ENCODE peak calls at places on chromosomes 13 and 19, in seven cellular contexts. C is IMR-90, G is left lung, Q is tibial nerve, Z is tibial artery, I is cardiac muscle cell, P is heart right ventricle. U is an unnamed sample. For H3K9me3, the result is how much of the 10 kb centered on the place peaks cover.

GRCh38 chr19:6697291-6697690 is 23.2 kb downstream of the C3 start:
- DNase-seq in G (no peak), Z (no peak), P (no peak), C (no peak), Q (no peak), I (no peak), U (no peak)

GRCh38 chr13:35514166-35514565 is 37.7 kb upstream of the MAB21L1 start:
- DNase-seq in I (no peak), Z (no peak), P (no peak), Q (no peak), G (no peak), C (no peak), U (no peak)

GRCh38 chr13:40383132-40383531 is 283.3 kb downstream of the FOXO1 start:
- DNase-seq in C (no peak), P (no peak), Q (no peak), I (no peak), G (no peak), Z (no peak), U (no peak)

GRCh38 chr13:114102521-114103288 is 29.7 kb downstream of the RASA3 start:
- DNase-seq in C (no peak), Q (no peak), Z (peak), G (peak), I (no peak), P (no peak), U (no peak)

GRCh38 chr13:112836940-112837339 is 132.1 kb upstream of the MCF2L start:
- DNase-seq in Z (no peak), Q (no peak), P (no peak), I (no peak), C (no peak), G (no peak), U (no peak)

GRCh38 chr13:23959231-23959862 is 62.0 kb upstream of the C1QTNF9B start:
- DNase-seq in C (peak), Q (no peak), G (no peak), P (no peak), I (no peak), Z (no peak), U (no peak)

GRCh38 chr13:66967825-66968597 is 262.1 kb downstream of the PCDH9 start:
- DNase-seq in Z (no peak), G (no peak), P (no peak), Q (no peak), C (peak), I (no peak), U (no peak)

GRCh38 chr13:28655566-28655965 is 3.4 kb upstream of the POMP start:
- DNase-seq in C (peak), Q (no peak), Z (no peak), G (no peak), I (no peak), P (no peak), U (no peak)

GRCh38 chr13:47788844-47789243 is 212.2 kb downstream of the SUCLA2 start:
- DNase-seq in G (no peak), C (no peak), I (no peak), Z (no peak), Q (no peak), P (no peak), U (no peak)

GRCh38 chr19:291561-292280 is 518 bp upstream of the PLPP2 start:
- DNase-seq in P (no peak), C (no peak), G (no peak), Q (no peak), I (no peak), Z (no peak), U (no peak)

GRCh38 chr13:26062853-26063444 is 11.1 kb upstream of the SHISA2 start:
- DNase-seq in I (peak), Z (no peak), P (peak), G (no peak), Q (peak), C (peak), U (no peak)

GRCh38 chr13:35630551-35631275 is 154.2 kb upstream of the MAB21L1 start:
- DNase-seq in Q (peak), G (no peak), I (peak), P (peak), C (peak), Z (no peak), U (peak)

GRCh38 chr13:40145139-40145538 is 489.7 kb downstream of the COG6 start:
- DNase-seq in C (no peak), G (no peak), Z (no peak), P (no peak), I (no peak), Q (no peak), U (no peak)

GRCh38 chr13:38366954-38367645 is 17.4 kb downstream of the UFM1 start:
- DNase-seq in I (no peak), G (no peak), Q (no peak), Z (no peak), C (peak), P (no peak), U (no peak)

GRCh38 chr19:13986348-13986904 is 19.7 kb downstream of the RFX1 start:
- DNase-seq in P (peak), C (peak), Z (peak), Q (peak), I (no peak), G (peak), U (peak)

GRCh38 chr13:67023088-67023893 is 206.8 kb downstream of the PCDH9 start:
- DNase-seq in P (no peak), Q (peak), C (peak), I (no peak), G (peak), Z (no peak), U (peak)

GRCh38 chr13:46632171-46632570 is 79.2 kb downstream of the LRCH1 start:
- DNase-seq in C (no peak), Z (no peak), I (no peak), Q (no peak), G (no peak), P (no peak), U (no peak)

GRCh38 chr19:46580247-46580646 is 20.9 kb upstream of the CALM3 start:
- DNase-seq in Z (no peak), P (no peak), I (no peak), C (no peak), Q (no peak), G (no peak), U (no peak)

GRCh38 chr19:4199699-4200293 is 17.3 kb downstream of the ANKRD24 start:
- DNase-seq in Z (no peak), I (no peak), P (no peak), G (no peak), Q (no peak), C (no peak), U (no peak)

GRCh38 chr13:76790519-76791289 is 95.5 kb downstream of the KCTD12 start:
- DNase-seq in C (no peak), Q (no peak), P (peak), G (no peak), Z (no peak), I (peak), U (no peak)

GRCh38 chr13:40476175-40476958 is 190.1 kb downstream of the FOXO1 start:
- DNase-seq in G (no peak), Q (no peak), C (no peak), I (peak), P (no peak), Z (no peak), U (no peak)

GRCh38 chr19:30870861-30871260 is 478.4 kb downstream of the TSHZ3 start:
- DNase-seq in I (peak), Z (no peak), G (no peak), P (no peak), Q (no peak), C (peak), U (no peak)

GRCh38 chr19:33678796-33679195 is 57.0 kb downstream of the CHST8 start:
- DNase-seq in I (no peak), Q (no peak), P (no peak), C (no peak), Z (no peak), G (no peak), U (no peak)

GRCh38 chr19:35031072-35031881 is 1.0 kb downstream of the SCN1B start:
- DNase-seq in P (no peak), Z (no peak), I (peak), Q (no peak), G (no peak), C (peak), U (no peak)

GRCh38 chr13:34942732-34943674 is 933 bp downstream of the NBEA start:
- DNase-seq in P (peak), C (no peak), Z (peak), I (peak), G (peak), Q (no peak), U (no peak)

GRCh38 chr19:14433454-14434156 is 499 bp downstream of the PKN1 start:
- DNase-seq in I (no peak), Q (no peak), G (no peak), P (peak), Z (no peak), C (no peak), U (no peak)

GRCh38 chr13:32713397-32713796 is 127.1 kb downstream of the PDS5B start:
- DNase-seq in Z (no peak), G (no peak), C (no peak), I (no peak), P (no peak), Q (no peak), U (no peak)
- H3K9me3 ChIP-seq in Z (under half), G (under half), C (under half), I (under half), P (under half), Q (under half), U (under half)

GRCh38 chr13:81957121-81957520 is 1616.2 kb upstream of the SPRY2 start:
- DNase-seq in G (no peak), Q (no peak), C (no peak), I (no peak), Z (no peak), P (no peak), U (no peak)
- H3K9me3 ChIP-seq in G (under half), Q (under half), C (under half), I (under half), Z (under half), P (under half), U (under half)

DNA sequence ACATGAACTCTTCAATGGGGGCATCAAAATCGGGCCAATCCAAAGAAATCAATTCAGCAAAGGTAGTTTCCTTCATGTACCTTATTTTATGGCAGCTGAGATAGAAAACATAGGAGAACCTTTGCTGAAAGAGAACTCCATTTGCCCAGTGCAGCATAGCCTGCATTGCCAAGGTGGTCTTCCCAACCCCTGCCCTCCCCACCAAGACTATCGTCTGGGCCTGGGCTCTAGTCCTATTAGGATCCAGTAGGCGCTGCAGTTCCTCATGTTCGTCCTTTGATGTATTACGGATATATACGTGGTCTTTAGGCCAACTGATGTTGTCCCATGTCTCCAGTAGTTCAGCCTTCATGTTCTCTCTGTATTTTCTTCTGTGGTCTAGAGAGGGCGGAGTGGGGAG is 19.2 kb downstream of the NLRP13 start:
- DNase-seq in I (no peak), P (no peak), C (no peak), Q (no peak), Z (no peak), G (no peak), U (no peak)
- H3K9me3 ChIP-seq in I (under half), P (under half), C (under half), Q (half or more), Z (under half), G (under half), U (under half)

GRCh38 chr19:9407827-9408226 is 27.5 kb downstream of the ZNF266 start:
- DNase-seq in Q (no peak), I (no peak), C (no peak), P (no peak), Z (no peak), G (no peak), U (no peak)

DNA sequence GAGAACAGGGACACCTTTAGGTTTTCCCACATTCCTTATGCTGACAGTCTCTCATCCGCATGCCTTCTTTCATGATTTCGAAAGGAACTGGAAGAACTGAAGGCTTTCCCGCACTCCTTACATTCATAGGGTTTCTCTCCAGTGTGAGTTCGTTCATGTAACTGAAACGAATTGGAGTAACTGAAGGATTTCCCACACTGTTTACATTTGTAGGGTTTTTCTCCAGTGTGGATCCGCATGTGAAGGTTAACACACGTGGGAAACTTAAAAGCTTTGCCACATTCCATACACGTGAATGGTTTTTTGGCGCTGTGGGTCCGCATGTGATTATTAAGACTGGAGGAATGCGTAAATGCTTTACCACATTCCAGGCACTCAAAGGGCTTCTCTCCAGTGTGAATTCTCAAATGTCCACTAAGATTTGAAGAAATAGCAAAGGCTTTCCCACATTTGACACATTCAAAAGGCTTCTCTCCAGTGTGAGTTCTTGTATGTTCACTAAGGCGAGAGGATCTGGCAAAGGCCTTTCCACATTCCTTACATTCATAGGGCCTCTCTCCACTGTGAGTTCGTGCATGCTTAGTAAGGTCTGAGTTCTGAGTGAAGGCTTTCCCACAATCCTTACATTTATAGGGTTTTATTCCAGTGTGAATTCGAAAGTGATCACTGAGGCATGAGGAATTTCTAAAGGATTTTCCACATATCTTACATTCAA is 22.0 kb downstream of the ZNF266 start:
- DNase-seq in I (no peak), P (no peak), G (no peak), C (no peak), Q (no peak), Z (no peak), U (no peak)
- H3K9me3 ChIP-seq in I (under half), P (under half), G (half or more), C (half or more), Q (half or more), Z (half or more), U (half or more)

GRCh38 chr19:21434516-21434915 is 37.6 kb downstream of the ZNF493 start:
- DNase-seq in I (no peak), G (no peak), Q (no peak), Z (no peak), C (no peak), P (no peak), U (no peak)
- H3K9me3 ChIP-seq in I (under half), G (half or more), Q (half or more), Z (under half), C (under half), P (under half), U (under half)

GRCh38 chr19:28128341-28128740 is 1084.6 kb downstream of the UQCRFS1 start:
- DNase-seq in C (no peak), P (no peak), I (no peak), G (no peak), Q (no peak), Z (no peak), U (no peak)

GRCh38 chr19:28130066-28130511 is 1082.9 kb downstream of the UQCRFS1 start:
- DNase-seq in P (no peak), C (no peak), Q (no peak), Z (no peak), G (no peak), I (peak), U (no peak)

GRCh38 chr19:28126499-28126898 is 1086.5 kb downstream of the UQCRFS1 start:
- DNase-seq in G (no peak), Z (no peak), P (no peak), Q (no peak), I (no peak), C (no peak), U (no peak)
- H3K9me3 ChIP-seq in G (under half), Z (under half), P (under half), Q (under half), I (under half), C (under half), U (under half)

GRCh38 chr13:42367836-42368235 is 95.9 kb downstream of the AKAP11 start:
- DNase-seq in Q (no peak), I (no peak), G (no peak), C (no peak), Z (no peak), P (no peak), U (no peak)

GRCh38 chr13:42369071-42369795 is 97.3 kb downstream of the AKAP11 start:
- DNase-seq in C (no peak), P (no peak), Z (no peak), I (no peak), Q (no peak), G (no peak), U (no peak)

GRCh38 chr13:42375663-42376062 is 103.7 kb downstream of the AKAP11 start:
- DNase-seq in Z (no peak), P (no peak), G (no peak), C (no peak), I (no peak), Q (no peak), U (no peak)

GRCh38 chr13:42373048-42373812 is 101.3 kb downstream of the AKAP11 start:
- DNase-seq in Q (no peak), G (no peak), C (no peak), I (no peak), P (no peak), Z (no peak), U (no peak)

DNA sequence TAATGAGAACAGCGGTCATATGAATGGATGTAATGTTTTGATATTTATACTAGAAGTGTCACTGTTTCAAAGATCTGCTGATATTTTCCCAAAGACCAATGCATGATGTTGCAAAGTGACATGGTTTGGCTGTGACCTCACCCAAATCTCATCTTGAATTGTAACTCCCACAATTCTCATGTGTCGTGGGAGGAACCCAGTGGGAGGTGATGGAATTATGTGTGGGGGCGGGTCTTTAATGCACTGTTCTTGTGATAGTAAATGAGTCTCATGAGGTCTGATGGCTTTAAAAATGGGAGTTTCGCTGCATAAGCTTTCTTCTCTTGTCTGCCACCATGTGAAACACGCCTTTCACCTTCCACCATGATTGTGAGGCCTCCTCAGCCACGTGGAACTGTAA is 98.3 kb downstream of the AKAP11 start:
- DNase-seq in I (no peak), Q (no peak), G (no peak), C (no peak), P (no peak), Z (no peak), U (no peak)
- H3K9me3 ChIP-seq in I (under half), Q (under half), G (under half), C (under half), P (under half), Z (under half), U (under half)

GRCh38 chr19:45299719-45300118 is 23.0 kb downstream of the CKM start:
- DNase-seq in G (no peak), Q (no peak), I (no peak), Z (no peak), P (no peak), C (no peak), U (no peak)

GRCh38 chr19:45297674-45298073 is 25.0 kb downstream of the CKM start:
- DNase-seq in P (no peak), C (no peak), I (no peak), G (no peak), Z (no peak), Q (no peak), U (no peak)

GRCh38 chr19:45296365-45296764 is 26.3 kb downstream of the CKM start:
- DNase-seq in G (no peak), Z (no peak), Q (no peak), P (no peak), C (no peak), I (no peak), U (no peak)

GRCh38 chr19:45295873-45296272 is 26.8 kb downstream of the CKM start:
- DNase-seq in P (no peak), G (no peak), Z (no peak), I (no peak), Q (no peak), C (no peak), U (no peak)

DNA sequence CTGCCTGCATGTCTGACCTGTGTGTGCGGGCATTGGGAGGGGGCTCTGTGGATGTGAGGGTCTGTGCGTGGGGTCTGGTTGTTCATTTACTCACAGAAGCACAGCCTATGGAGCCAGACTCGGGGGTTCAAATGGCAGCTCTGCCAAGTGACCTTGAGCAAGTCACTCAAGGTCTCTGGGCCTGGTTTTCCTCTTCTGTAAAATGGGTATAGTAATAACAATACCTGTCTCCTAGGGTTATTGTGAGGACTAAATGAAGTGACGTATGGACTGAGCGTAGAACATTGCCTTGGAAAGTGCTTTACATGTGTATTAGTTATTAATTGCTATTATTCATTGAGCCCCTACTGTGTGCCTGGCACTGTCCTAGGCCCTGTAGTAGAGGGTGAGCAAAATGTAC is 24.4 kb downstream of the CKM start:
- DNase-seq in P (no peak), Q (no peak), I (no peak), G (no peak), Z (no peak), C (no peak), U (no peak)
- H3K9me3 ChIP-seq in P (under half), Q (under half), I (under half), G (under half), Z (under half), C (under half), U (under half)

GRCh38 chr19:2033825-2034159 is 17.3 kb downstream of the MKNK2 start:
- DNase-seq in C (no peak), G (no peak), Q (no peak), I (no peak), P (no peak), Z (no peak), U (no peak)
- H3K9me3 ChIP-seq in C (under half), G (under half), Q (under half), I (under half), P (under half), Z (under half), U (under half)

GRCh38 chr19:51861870-51862622 is 25.7 kb downstream of the ZNF577 start:
- DNase-seq in I (no peak), C (no peak), Q (no peak), G (no peak), P (no peak), Z (no peak), U (no peak)
- H3K9me3 ChIP-seq in I (under half), C (half or more), Q (half or more), G (half or more), P (under half), Z (half or more), U (under half)

U was measured in AG04450.